ENCODE peak calls at places on chromosome 2, in six cellular contexts. N is GM20000, K is NCI-H2171 treated with DMSO at 0.1 percent for 48 hours, L is NCI-H2081, U is right atrium auricular region, I is PC-3. W is an unnamed sample.

GRCh38 chr2:117936871-117937428 is 76.9 kb downstream of the CCDC93 start:
- DNase-seq in N (no peak), K (no peak), L (no peak), U (no peak), I (no peak), W (no peak)

GRCh38 chr2:141341444-141341843 is 789.4 kb downstream of the LRP1B start:
- DNase-seq in N (no peak), K (no peak), L (no peak), U (no peak), I (peak), W (no peak)

GRCh38 chr2:48253301-48253700 is 276.7 kb upstream of the STON1 start:
- DNase-seq in N (no peak), K (no peak), L (no peak), U (no peak), I (no peak), W (no peak)

GRCh38 chr2:61948661-61949457 is 43.4 kb downstream of the COMMD1 start:
- DNase-seq in N (no peak), K (no peak), L (no peak), U (no peak), I (no peak), W (no peak)

GRCh38 chr2:45872211-45872610 is 220.7 kb downstream of the PRKCE start:
- DNase-seq in N (no peak), K (no peak), L (no peak), U (no peak), I (peak), W (no peak)

GRCh38 chr2:65778126-65778525 is 345.7 kb upstream of the SPRED2 start:
- DNase-seq in N (no peak), K (no peak), L (no peak), U (no peak), I (no peak), W (no peak)

GRCh38 chr2:61353909-61354308 is 117.0 kb downstream of the USP34 start:
- DNase-seq in N (no peak), K (no peak), L (no peak), U (no peak), I (no peak), W (no peak)

GRCh38 chr2:647003-647560 is 30.1 kb downstream of the TMEM18 start:
- DNase-seq in N (no peak), K (no peak), L (no peak), U (peak), I (no peak), W (no peak)

GRCh38 chr2:82494744-82495143 is 1964.3 kb downstream of the SUCLG1 start:
- DNase-seq in N (no peak), K (no peak), L (no peak), U (no peak), I (no peak), W (no peak)

GRCh38 chr2:24731923-24732322 is 61.3 kb downstream of the PTRHD1 start:
- DNase-seq in N (no peak), K (no peak), L (no peak), U (no peak), I (no peak), W (no peak)

GRCh38 chr2:61328707-61329251 is 142.1 kb downstream of the USP34 start:
- DNase-seq in N (peak), K (no peak), L (no peak), U (no peak), I (peak), W (no peak)

GRCh38 chr2:134072973-134073490 is 180.8 kb upstream of the MGAT5 start:
- DNase-seq in N (no peak), K (no peak), L (no peak), U (no peak), I (no peak), W (no peak)

GRCh38 chr2:10079192-10079930 is 850 bp downstream of the CYS1 start:
- DNase-seq in N (peak), K (peak), L (peak), U (no peak), I (peak), W (peak)

GRCh38 chr2:128488429-128488828 is 169.8 kb upstream of the HS6ST1 start:
- DNase-seq in N (no peak), K (no peak), L (no peak), U (no peak), I (no peak), W (no peak)

GRCh38 chr2:232611559-232612218 is 21.7 kb upstream of the EFHD1 start:
- DNase-seq in N (peak), K (peak), L (peak), U (no peak), I (peak), W (peak)

GRCh38 chr2:144504191-144504590 is 15.7 kb downstream of the ZEB2 start:
- DNase-seq in N (no peak), K (peak), L (no peak), U (no peak), I (no peak), W (no peak)

GRCh38 chr2:177314194-177314593 is 49.7 kb upstream of the NFE2L2 start:
- DNase-seq in N (no peak), K (no peak), L (no peak), U (no peak), I (peak), W (no peak)

GRCh38 chr2:192579965-192580700 is 385.4 kb upstream of the TMEFF2 start:
- DNase-seq in N (no peak), K (no peak), L (no peak), U (no peak), I (no peak), W (no peak)

GRCh38 chr2:40168032-40168431 is 283.9 kb downstream of the SLC8A1 start:
- DNase-seq in N (no peak), K (no peak), L (no peak), U (no peak), I (no peak), W (no peak)

GRCh38 chr2:203461736-203462135 is 73.4 kb downstream of the RAPH1 start:
- DNase-seq in N (no peak), K (no peak), L (no peak), U (no peak), I (no peak), W (no peak)

GRCh38 chr2:102660070-102660469 is 40.7 kb downstream of the SLC9A2 start:
- DNase-seq in N (no peak), K (no peak), L (no peak), U (no peak), I (peak), W (no peak)

GRCh38 chr2:237456200-237456731 is 30.8 kb upstream of the MLPH start:
- DNase-seq in N (no peak), K (peak), L (no peak), U (peak), I (peak), W (peak)

GRCh38 chr2:64423303-64423702 is 30.7 kb upstream of the LGALSL start:
- DNase-seq in N (no peak), K (no peak), L (no peak), U (no peak), I (no peak), W (no peak)

GRCh38 chr2:37343537-37344434 is 644 bp upstream of the QPCT start:
- DNase-seq in N (no peak), K (no peak), L (peak), U (no peak), I (peak), W (no peak)

GRCh38 chr2:221103930-221104329 is 468.2 kb downstream of the EPHA4 start:
- DNase-seq in N (no peak), K (no peak), L (no peak), U (peak), I (no peak), W (peak)

GRCh38 chr2:174827371-174828369 is 63.4 kb upstream of the CHRNA1 start:
- DNase-seq in N (no peak), K (no peak), L (no peak), U (no peak), I (peak), W (no peak)

GRCh38 chr2:186848873-186849578 is at the start of gene ZSWIM2:
- DNase-seq in N (peak), K (peak), L (peak), U (peak), I (no peak), W (peak)

GRCh38 chr2:16624419-16624745 is 41.3 kb downstream of the CYRIA start:
- DNase-seq in N (no peak), K (no peak), L (no peak), U (no peak), I (no peak), W (no peak)

GRCh38 chr2:50856112-50856511 is 175.8 kb downstream of the NRXN1 start:
- DNase-seq in N (no peak), K (no peak), L (no peak), U (no peak), I (no peak), W (no peak)